ENCODE peak calls at places on chromosomes 2 and 18, in four cellular contexts. B, M, E and T are unnamed samples.

GRCh38 chr18:79458131-79458838 is 62.6 kb downstream of the NFATC1 start:
- DNase-seq in B (peak; percentile 95), M (peak; percentile 86), E (no peak), T (peak; percentile 84)

GRCh38 chr2:237441605-237442004 is 27.6 kb upstream of the COL6A3 start:
- DNase-seq in M (no peak), B (peak; percentile 73), E (no peak), T (no peak)

GRCh38 chr2:73000808-73001570 is 70.5 kb downstream of the SFXN5 start:
- DNase-seq in M (no peak), B (no peak), E (no peak), T (no peak)

GRCh38 chr18:10312316-10313015 is 142.0 kb upstream of the APCDD1 start:
- DNase-seq in E (no peak), M (no peak), B (peak; percentile 26), T (no peak)

GRCh38 chr2:103660523-103660922 is 898.7 kb downstream of the TMEM182 start:
- DNase-seq in E (no peak), B (no peak), M (no peak), T (no peak)

GRCh38 chr18:37659906-37660305 is 94.3 kb upstream of the CELF4 start:
- DNase-seq in M (no peak), E (no peak), B (no peak), T (no peak)

GRCh38 chr2:241799522-241800197 is 9.3 kb upstream of the NEU4 start:
- DNase-seq in B (no peak), E (no peak), M (no peak), T (no peak)

GRCh38 chr2:44952806-44953685 is 11.5 kb downstream of the SIX3 start:
- DNase-seq in B (no peak), M (no peak), E (no peak), T (no peak)

GRCh38 chr2:26669099-26669498 is 23.4 kb upstream of the KCNK3 start:
- DNase-seq in M (no peak), B (no peak), E (no peak), T (no peak)

GRCh38 chr18:62788891-62789290 is 73.5 kb downstream of the PHLPP1 start:
- DNase-seq in E (no peak), B (no peak), M (no peak), T (peak; percentile 38)

GRCh38 chr2:217873371-217873770 is 129.4 kb downstream of the TNS1 start:
- DNase-seq in B (no peak), E (no peak), M (no peak), T (no peak)

GRCh38 chr18:7830468-7830867 is 263.4 kb downstream of the PTPRM start:
- DNase-seq in M (no peak), B (no peak), E (no peak), T (no peak)

GRCh38 chr18:79574938-79575525 is 104.6 kb upstream of the CTDP1 start:
- DNase-seq in E (no peak), M (no peak), B (no peak), T (no peak)

GRCh38 chr2:96685285-96685591 is 42.7 kb downstream of the FER1L5 start:
- DNase-seq in E (no peak), M (no peak), B (no peak), T (no peak)

GRCh38 chr2:119173556-119174060 is 15.1 kb upstream of the C1QL2 start:
- DNase-seq in B (no peak), M (no peak), E (no peak), T (no peak)

GRCh38 chr2:120014231-120014990 is 1.5 kb downstream of the EPB41L5 start:
- DNase-seq in B (peak; percentile 38), E (no peak), M (no peak), T (no peak)

GRCh38 chr2:6977095-6977777 is 60.0 kb downstream of the RNF144A start:
- DNase-seq in M (no peak), E (peak; percentile 70), B (no peak), T (peak; percentile 61)

GRCh38 chr2:40401896-40402295 is 50.0 kb downstream of the SLC8A1 start:
- DNase-seq in B (no peak), E (no peak), M (peak; percentile 98), T (peak; percentile 90)

GRCh38 chr2:55309441-55309840 is 40.4 kb upstream of the MTIF2 start:
- DNase-seq in E (no peak), M (peak; percentile 54), B (peak; percentile 18), T (peak; percentile 44)

GRCh38 chr18:54119524-54120019 is 104.9 kb downstream of the MBD2 start:
- DNase-seq in B (peak; percentile 37), E (no peak), M (peak; percentile 56), T (peak; percentile 12)

GRCh38 chr18:32439802-32440201 is 30.9 kb downstream of the GAREM1 start:
- DNase-seq in B (no peak), M (no peak), E (no peak), T (peak; percentile 3)

GRCh38 chr2:196925768-196926561 is 542 bp downstream of the PGAP1 start:
- DNase-seq in M (peak; percentile 39), B (peak; percentile 47), E (peak; percentile 39), T (peak; percentile 23)

GRCh38 chr2:46929612-46930011 is 14.0 kb upstream of the MCFD2 start:
- DNase-seq in E (no peak), B (no peak), M (peak; percentile 52), T (no peak)

GRCh38 chr2:239498981-239499633 is 98.3 kb upstream of the HDAC4 start:
- DNase-seq in B (no peak), E (no peak), M (no peak), T (no peak)

GRCh38 chr2:236717719-236718118 is 148.1 kb downstream of the ACKR3 start:
- DNase-seq in E (no peak), B (no peak), M (no peak), T (no peak)

GRCh38 chr2:102753563-102754159 is 8.2 kb upstream of the TMEM182 start:
- DNase-seq in E (peak; percentile 17), M (peak; percentile 55), B (peak; percentile 22), T (peak; percentile 15)

GRCh38 chr2:210899131-210899530 is 342.7 kb downstream of the CPS1 start:
- DNase-seq in M (peak; percentile 71), E (no peak), B (no peak), T (peak; percentile 37)

GRCh38 chr2:36708119-36708741 is 11.7 kb downstream of the VIT start:
- DNase-seq in E (no peak), B (peak; percentile 18), M (peak; percentile 36), T (peak; percentile 65)

GRCh38 chr2:66839551-66840320 is 404.8 kb downstream of the MEIS1 start:
- DNase-seq in B (peak; percentile 77), E (no peak), M (peak; percentile 53), T (peak; percentile 19)

GRCh38 chr2:148719941-148720436 is 75.4 kb downstream of the EPC2 start:
- DNase-seq in B (no peak), M (no peak), E (no peak), T (no peak)

GRCh38 chr2:174959787-174960186 is 45.4 kb downstream of the CHN1 start:
- DNase-seq in M (no peak), E (no peak), B (no peak), T (no peak)

GRCh38 chr18:13612111-13612997 is 114.0 kb downstream of the FAM210A start:
- DNase-seq in B (no peak), M (no peak), E (peak; percentile 48), T (no peak)

GRCh38 chr2:225400060-225400511 is 576 bp downstream of the NYAP2 start:
- DNase-seq in M (peak; percentile 28), B (peak; percentile 46), E (peak; percentile 31), T (peak; percentile 1)

GRCh38 chr2:239536186-239536585 is 135.4 kb upstream of the HDAC4 start:
- DNase-seq in M (no peak), E (no peak), B (no peak), T (no peak)

GRCh38 chr2:114661926-114662670 is 219.7 kb downstream of the DPP10 start:
- DNase-seq in B (no peak), M (no peak), E (peak; percentile 42), T (no peak)

GRCh38 chr2:27029051-27029450 is 3.7 kb upstream of the TMEM214 start:
- DNase-seq in B (no peak), E (no peak), M (peak; percentile 40), T (no peak)